ENCODE peak calls at places on chromosomes 13 and 19, in six cellular contexts. One of them, this sample, is unnamed. For H3K4me1, the result is how much of the 10 kb centered on the place peaks cover.

GRCh38 chr19:57668635-57669034 is at the start of gene ZSCAN4:
- DNase-seq in neural progenitor cell: no peak
- DNase-seq in sigmoid colon: no peak
- DNase-seq in heart right ventricle: no peak
- DNase-seq in DND-41: no peak
- DNase-seq in adrenal gland: no peak
- DNase-seq in this sample: no peak

GRCh38 chr19:18452386-18452785 is 14.5 kb upstream of the ISYNA1 start:
- DNase-seq in neural progenitor cell: no peak
- DNase-seq in sigmoid colon: no peak
- DNase-seq in heart right ventricle: no peak
- DNase-seq in DND-41: no peak
- DNase-seq in adrenal gland: no peak
- DNase-seq in this sample: no peak

GRCh38 chr13:94967183-94968039 is 255.1 kb upstream of the SOX21 start:
- DNase-seq in neural progenitor cell: peak
- DNase-seq in sigmoid colon: no peak
- DNase-seq in heart right ventricle: no peak
- DNase-seq in DND-41: no peak
- DNase-seq in adrenal gland: no peak
- DNase-seq in this sample: no peak

GRCh38 chr19:12668937-12669271 is 2.3 kb downstream of the WDR83 start:
- DNase-seq in neural progenitor cell: peak
- DNase-seq in sigmoid colon: peak
- DNase-seq in heart right ventricle: peak
- DNase-seq in DND-41: peak
- DNase-seq in adrenal gland: peak
- DNase-seq in this sample: peak

GRCh38 chr13:80132741-80133601 is 208.0 kb downstream of the SPRY2 start:
- DNase-seq in neural progenitor cell: peak
- DNase-seq in sigmoid colon: peak
- DNase-seq in heart right ventricle: peak
- DNase-seq in DND-41: no peak
- DNase-seq in adrenal gland: peak
- DNase-seq in this sample: no peak

GRCh38 chr13:69109891-69110525 is 997.6 kb upstream of the ATXN8OS start:
- DNase-seq in neural progenitor cell: peak
- DNase-seq in sigmoid colon: no peak
- DNase-seq in heart right ventricle: no peak
- DNase-seq in DND-41: no peak
- DNase-seq in adrenal gland: no peak
- DNase-seq in this sample: no peak

GRCh38 chr19:574658-575526 is 2.5 kb downstream of the BSG start:
- DNase-seq in neural progenitor cell: peak
- DNase-seq in sigmoid colon: no peak
- DNase-seq in heart right ventricle: peak
- DNase-seq in DND-41: no peak
- DNase-seq in adrenal gland: no peak
- DNase-seq in this sample: no peak

GRCh38 chr19:4431808-4432674 is 25.6 kb downstream of the UBXN6 start:
- DNase-seq in neural progenitor cell: no peak
- DNase-seq in sigmoid colon: no peak
- DNase-seq in heart right ventricle: no peak
- DNase-seq in DND-41: no peak
- DNase-seq in adrenal gland: no peak
- DNase-seq in this sample: no peak

GRCh38 chr19:2280633-2281264 is 1.2 kb downstream of the PEAK3 start:
- DNase-seq in neural progenitor cell: no peak
- DNase-seq in sigmoid colon: no peak
- DNase-seq in heart right ventricle: no peak
- DNase-seq in DND-41: no peak
- DNase-seq in adrenal gland: no peak
- DNase-seq in this sample: no peak

GRCh38 chr13:19586904-19587634 is 25.7 kb upstream of the TPTE2 start:
- DNase-seq in neural progenitor cell: no peak
- DNase-seq in sigmoid colon: no peak
- DNase-seq in heart right ventricle: no peak
- DNase-seq in DND-41: peak
- DNase-seq in adrenal gland: no peak
- DNase-seq in this sample: peak

GRCh38 chr13:101452519-101453485 is at the start of gene ITGBL1:
- DNase-seq in neural progenitor cell: no peak
- DNase-seq in sigmoid colon: no peak
- DNase-seq in heart right ventricle: no peak
- DNase-seq in DND-41: no peak
- DNase-seq in adrenal gland: no peak
- DNase-seq in this sample: no peak

GRCh38 chr19:18464646-18465045 is 26.7 kb upstream of the ISYNA1 start:
- DNase-seq in neural progenitor cell: no peak
- DNase-seq in sigmoid colon: peak
- DNase-seq in heart right ventricle: peak
- DNase-seq in DND-41: no peak
- DNase-seq in adrenal gland: peak
- DNase-seq in this sample: no peak

GRCh38 chr19:5292453-5292842 is 48.2 kb downstream of the PTPRS start:
- DNase-seq in neural progenitor cell: no peak
- DNase-seq in sigmoid colon: peak
- DNase-seq in heart right ventricle: no peak
- DNase-seq in DND-41: no peak
- DNase-seq in adrenal gland: no peak
- DNase-seq in this sample: no peak

GRCh38 chr19:13400296-13400695 is 106.0 kb downstream of the CACNA1A start:
- DNase-seq in neural progenitor cell: no peak
- DNase-seq in sigmoid colon: no peak
- DNase-seq in heart right ventricle: no peak
- DNase-seq in DND-41: no peak
- DNase-seq in adrenal gland: no peak
- DNase-seq in this sample: no peak

GRCh38 chr19:16325671-16326400 is 1.2 kb downstream of the KLF2 start:
- DNase-seq in neural progenitor cell: peak
- DNase-seq in sigmoid colon: peak
- DNase-seq in heart right ventricle: no peak
- DNase-seq in DND-41: no peak
- DNase-seq in adrenal gland: peak
- DNase-seq in this sample: peak

GRCh38 chr13:21749410-21749809 is 78.5 kb downstream of the FGF9 start:
- DNase-seq in neural progenitor cell: no peak
- DNase-seq in sigmoid colon: no peak
- DNase-seq in heart right ventricle: no peak
- DNase-seq in DND-41: no peak
- DNase-seq in adrenal gland: no peak
- DNase-seq in this sample: no peak

GRCh38 chr19:23785982-23786381 is 27.3 kb upstream of the ZNF681 start:
- DNase-seq in neural progenitor cell: no peak
- DNase-seq in sigmoid colon: no peak
- DNase-seq in heart right ventricle: no peak
- DNase-seq in DND-41: no peak
- DNase-seq in adrenal gland: no peak
- DNase-seq in this sample: no peak

GRCh38 chr19:55400281-55401087 is 7.1 kb downstream of the UBE2S start:
- DNase-seq in neural progenitor cell: no peak
- DNase-seq in sigmoid colon: no peak
- DNase-seq in heart right ventricle: no peak
- DNase-seq in DND-41: no peak
- DNase-seq in adrenal gland: no peak
- DNase-seq in this sample: no peak

GRCh38 chr19:2361259-2362038 is 1.4 kb downstream of the TMPRSS9 start:
- DNase-seq in neural progenitor cell: no peak
- DNase-seq in sigmoid colon: no peak
- DNase-seq in heart right ventricle: no peak
- DNase-seq in DND-41: no peak
- DNase-seq in adrenal gland: no peak
- DNase-seq in this sample: no peak

GRCh38 chr13:102191951-102192461 is 209.8 kb downstream of the FGF14 start:
- DNase-seq in neural progenitor cell: peak
- DNase-seq in sigmoid colon: no peak
- DNase-seq in heart right ventricle: no peak
- DNase-seq in DND-41: no peak
- DNase-seq in adrenal gland: no peak
- DNase-seq in this sample: no peak

GRCh38 chr19:29378126-29378525 is 147.7 kb upstream of the VSTM2B start:
- DNase-seq in neural progenitor cell: no peak
- DNase-seq in sigmoid colon: peak
- DNase-seq in heart right ventricle: no peak
- DNase-seq in DND-41: no peak
- DNase-seq in adrenal gland: peak
- DNase-seq in this sample: no peak

GRCh38 chr19:49533551-49534488 is 6.0 kb downstream of the RCN3 start:
- DNase-seq in neural progenitor cell: peak
- DNase-seq in sigmoid colon: peak
- DNase-seq in heart right ventricle: peak
- DNase-seq in DND-41: peak
- DNase-seq in adrenal gland: peak
- DNase-seq in this sample: peak

GRCh38 chr19:48271531-48272151 is 1.8 kb downstream of the ZNF114 start:
- DNase-seq in neural progenitor cell: peak
- DNase-seq in sigmoid colon: no peak
- DNase-seq in heart right ventricle: peak
- DNase-seq in DND-41: no peak
- DNase-seq in adrenal gland: no peak
- DNase-seq in this sample: no peak

GRCh38 chr13:102536695-102537485 is 59.9 kb upstream of the TPP2 start:
- DNase-seq in neural progenitor cell: no peak
- DNase-seq in sigmoid colon: no peak
- DNase-seq in heart right ventricle: no peak
- DNase-seq in DND-41: no peak
- DNase-seq in adrenal gland: no peak
- DNase-seq in this sample: no peak

GRCh38 chr13:87274209-87274819 is 396.9 kb upstream of the SLITRK5 start:
- DNase-seq in neural progenitor cell: peak
- DNase-seq in sigmoid colon: no peak
- DNase-seq in heart right ventricle: peak
- DNase-seq in DND-41: peak
- DNase-seq in adrenal gland: no peak
- DNase-seq in this sample: no peak

GRCh38 chr13:51998723-51999471 is 12.4 kb downstream of the ATP7B start:
- DNase-seq in neural progenitor cell: no peak
- DNase-seq in sigmoid colon: no peak
- DNase-seq in heart right ventricle: no peak
- DNase-seq in DND-41: no peak
- DNase-seq in adrenal gland: no peak
- DNase-seq in this sample: no peak

GRCh38 chr19:14004619-14005380 is 1.3 kb downstream of the RFX1 start:
- DNase-seq in neural progenitor cell: no peak
- DNase-seq in sigmoid colon: peak
- DNase-seq in heart right ventricle: peak
- DNase-seq in DND-41: no peak
- DNase-seq in adrenal gland: peak
- DNase-seq in this sample: no peak

GRCh38 chr13:71661921-71662320 is 205.1 kb downstream of the DACH1 start:
- DNase-seq in neural progenitor cell: no peak
- DNase-seq in sigmoid colon: no peak
- DNase-seq in heart right ventricle: no peak
- DNase-seq in DND-41: no peak
- DNase-seq in adrenal gland: no peak
- DNase-seq in this sample: no peak
- H3K4me3 ChIP-seq in neural progenitor cell: no peak
- H3K4me3 ChIP-seq in sigmoid colon: no peak
- H3K4me3 ChIP-seq in heart right ventricle: no peak
- H3K4me3 ChIP-seq in DND-41: no peak
- H3K4me3 ChIP-seq in adrenal gland: no peak
- H3K4me3 ChIP-seq in this sample: no peak

DNA sequence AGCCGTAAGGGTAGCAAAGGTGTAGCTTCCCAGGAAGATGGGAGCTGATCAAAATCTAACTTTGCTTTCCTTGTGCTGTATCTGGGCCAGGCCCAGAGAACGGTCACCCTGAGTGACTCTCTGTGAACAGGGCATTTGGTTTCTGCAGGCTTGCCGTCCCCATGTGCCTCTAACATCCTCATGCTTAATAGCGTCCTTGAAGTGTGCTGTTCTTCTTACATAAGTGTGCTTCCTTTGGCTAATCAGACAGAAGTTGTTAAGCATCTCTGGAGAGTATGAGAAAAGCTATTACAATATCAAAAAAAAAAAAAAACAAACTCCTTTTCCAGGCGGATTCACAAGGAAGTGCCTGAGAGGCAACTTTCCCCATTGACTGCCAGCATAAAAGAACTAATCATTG is 503.7 kb downstream of the DIAPH3 start:
- DNase-seq in neural progenitor cell: no peak
- DNase-seq in sigmoid colon: no peak
- DNase-seq in heart right ventricle: no peak
- DNase-seq in DND-41: no peak
- DNase-seq in adrenal gland: no peak
- DNase-seq in this sample: no peak
- H3K4me1 ChIP-seq in neural progenitor cell: under half
- H3K4me1 ChIP-seq in sigmoid colon: under half
- H3K4me1 ChIP-seq in heart right ventricle: under half
- H3K4me1 ChIP-seq in DND-41: under half
- H3K4me1 ChIP-seq in adrenal gland: under half
- H3K4me1 ChIP-seq in this sample: under half

DNA sequence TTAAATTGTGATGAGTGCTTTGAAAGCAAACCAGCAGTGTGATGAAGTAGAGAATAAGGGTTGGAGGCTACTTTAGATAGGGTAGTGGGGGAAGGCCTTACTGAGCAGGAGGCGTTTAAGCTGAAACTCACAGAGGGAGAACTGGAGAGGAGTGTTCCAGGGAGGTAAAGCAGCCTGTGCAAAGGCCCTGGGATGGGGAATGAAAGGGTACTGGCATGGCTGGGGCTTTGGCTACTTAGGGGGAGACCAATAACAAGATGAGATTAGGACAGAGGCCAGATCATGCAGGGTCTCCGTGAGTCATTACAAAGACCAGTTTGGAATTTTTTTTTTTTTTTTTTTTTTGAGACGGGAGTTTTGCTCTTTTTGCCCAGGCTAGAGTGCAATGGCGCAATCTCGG is 1.1 kb downstream of the PPP5C start:
- DNase-seq in neural progenitor cell: no peak
- DNase-seq in sigmoid colon: no peak
- DNase-seq in heart right ventricle: no peak
- DNase-seq in DND-41: no peak
- DNase-seq in adrenal gland: no peak
- DNase-seq in this sample: no peak
- H3K4me3 ChIP-seq in neural progenitor cell: peak
- H3K4me3 ChIP-seq in sigmoid colon: peak
- H3K4me3 ChIP-seq in heart right ventricle: peak
- H3K4me3 ChIP-seq in DND-41: peak
- H3K4me3 ChIP-seq in adrenal gland: no peak
- H3K4me3 ChIP-seq in this sample: peak

GRCh38 chr19:41808663-41809566 is 12.5 kb downstream of the CEACAM3 start:
- DNase-seq in neural progenitor cell: no peak
- DNase-seq in sigmoid colon: no peak
- DNase-seq in heart right ventricle: peak
- DNase-seq in DND-41: no peak
- DNase-seq in adrenal gland: peak
- DNase-seq in this sample: no peak

GRCh38 chr19:41810301-41810700 is 13.9 kb downstream of the CEACAM3 start:
- DNase-seq in neural progenitor cell: no peak
- DNase-seq in sigmoid colon: no peak
- DNase-seq in heart right ventricle: no peak
- DNase-seq in DND-41: no peak
- DNase-seq in adrenal gland: no peak
- DNase-seq in this sample: no peak

GRCh38 chr19:41811036-41811435 is 14.6 kb downstream of the CEACAM3 start:
- DNase-seq in neural progenitor cell: no peak
- DNase-seq in sigmoid colon: no peak
- DNase-seq in heart right ventricle: peak
- DNase-seq in DND-41: no peak
- DNase-seq in adrenal gland: no peak
- DNase-seq in this sample: no peak

GRCh38 chr19:41813911-41814310 is 17.5 kb downstream of the CEACAM3 start:
- DNase-seq in neural progenitor cell: no peak
- DNase-seq in sigmoid colon: no peak
- DNase-seq in heart right ventricle: no peak
- DNase-seq in DND-41: no peak
- DNase-seq in adrenal gland: no peak
- DNase-seq in this sample: no peak

GRCh38 chr19:41811981-41812380 is 15.6 kb downstream of the CEACAM3 start:
- DNase-seq in neural progenitor cell: no peak
- DNase-seq in sigmoid colon: no peak
- DNase-seq in heart right ventricle: no peak
- DNase-seq in DND-41: no peak
- DNase-seq in adrenal gland: no peak
- DNase-seq in this sample: no peak
- H3K4me1 ChIP-seq in neural progenitor cell: under half
- H3K4me1 ChIP-seq in sigmoid colon: under half
- H3K4me1 ChIP-seq in heart right ventricle: under half
- H3K4me1 ChIP-seq in DND-41: under half
- H3K4me1 ChIP-seq in adrenal gland: under half
- H3K4me1 ChIP-seq in this sample: under half